ENCODE peak calls at places on chromosomes 16 and 17, in six cellular contexts. M is heart right ventricle, O is uterus, W is stomach, R is cardiac muscle cell, H is prostate gland. L is an unnamed sample. For H3K4me1, the result is how much of the 10 kb centered on the place peaks cover.

GRCh38 chr17:9199474-9200196 is 178.3 kb downstream of the NTN1 start:
- DNase-seq in R (peak), W (no peak), H (no peak), M (no peak), O (no peak), L (no peak)

GRCh38 chr16:82580293-82580900 is 46.4 kb upstream of the CDH13 start:
- DNase-seq in W (peak), M (no peak), H (peak), R (peak), O (no peak), L (no peak)

GRCh38 chr17:73284339-73284738 is 22.7 kb upstream of the CPSF4L start:
- DNase-seq in H (no peak), O (no peak), W (no peak), M (no peak), R (no peak), L (no peak)

GRCh38 chr17:66971730-66972441 is 7.4 kb downstream of the CACNG4 start:
- DNase-seq in W (no peak), R (no peak), H (no peak), O (no peak), M (no peak), L (no peak)

GRCh38 chr17:918102-918740 is 61.4 kb downstream of the NXN start:
- DNase-seq in O (no peak), H (no peak), R (no peak), W (no peak), M (no peak), L (no peak)

GRCh38 chr16:56478228-56479049 is 27.1 kb downstream of the OGFOD1 start:
- DNase-seq in M (no peak), H (no peak), W (no peak), O (no peak), R (peak), L (no peak)

GRCh38 chr16:89406277-89406888 is 84.0 kb downstream of the ANKRD11 start:
- DNase-seq in M (no peak), H (no peak), W (no peak), O (no peak), R (no peak), L (no peak)

GRCh38 chr16:75065149-75065807 is 51.3 kb downstream of the LDHD start:
- DNase-seq in H (peak), M (no peak), O (no peak), R (no peak), W (no peak), L (peak)

GRCh38 chr17:38898291-38898679 is 27.1 kb upstream of the LASP1NB start:
- DNase-seq in M (no peak), R (no peak), O (no peak), W (no peak), H (no peak), L (no peak)

GRCh38 chr16:73329363-73330306 is 281.7 kb upstream of the ZFHX3 start:
- DNase-seq in M (no peak), W (no peak), H (no peak), O (no peak), R (no peak), L (no peak)

GRCh38 chr16:55061126-55061525 is 130.5 kb downstream of the IRX5 start:
- DNase-seq in W (no peak), O (no peak), H (no peak), R (no peak), M (no peak), L (no peak)

GRCh38 chr16:71883193-71883848 is 661 bp downstream of the ZNF821 start:
- DNase-seq in M (no peak), R (peak), O (peak), W (no peak), H (peak), L (peak)

GRCh38 chr17:30332057-30332542 is 1.8 kb downstream of the TMIGD1 start:
- DNase-seq in R (peak), W (no peak), O (no peak), M (no peak), H (no peak), L (no peak)

GRCh38 chr17:44394833-44395232 is 5.4 kb upstream of the ITGA2B start:
- DNase-seq in M (no peak), H (no peak), W (no peak), R (no peak), O (no peak), L (no peak)

GRCh38 chr16:87740909-87741424 is 24.8 kb downstream of the KLHDC4 start:
- DNase-seq in M (peak), W (no peak), R (peak), H (no peak), O (no peak), L (no peak)

GRCh38 chr17:12047977-12048376 is 27.3 kb downstream of the MAP2K4 start:
- DNase-seq in M (no peak), W (no peak), H (no peak), R (peak), O (no peak), L (no peak)

GRCh38 chr17:4161179-4161559 is 18.2 kb downstream of the CYB5D2 start:
- DNase-seq in H (peak), O (no peak), M (no peak), W (peak), R (peak), L (no peak)

GRCh38 chr16:24471616-24472015 is 67.8 kb upstream of the RBBP6 start:
- DNase-seq in H (no peak), W (no peak), M (no peak), R (no peak), O (no peak), L (no peak)

GRCh38 chr17:35313875-35314409 is 59.5 kb downstream of the SLFN11 start:
- DNase-seq in O (peak), H (no peak), M (peak), R (no peak), W (no peak), L (peak)

GRCh38 chr17:65975878-65976277 is 216.1 kb downstream of the CEP112 start:
- DNase-seq in M (no peak), W (no peak), H (no peak), R (no peak), O (no peak), L (no peak)

GRCh38 chr17:37609170-37610040 is at the start of gene SYNRG:
- DNase-seq in H (peak), W (peak), M (peak), R (peak), O (peak), L (peak)

GRCh38 chr16:426115-426905 is 861 bp downstream of the RAB11FIP3 start:
- DNase-seq in O (no peak), M (peak), W (no peak), H (no peak), R (no peak), L (no peak)

GRCh38 chr16:29712770-29713169 is 33.0 kb downstream of the C16orf54 start:
- DNase-seq in W (no peak), O (no peak), R (no peak), M (no peak), H (no peak), L (no peak)

GRCh38 chr17:76783146-76783545 is 45.2 kb downstream of the MFSD11 start:
- DNase-seq in H (no peak), W (no peak), M (no peak), O (no peak), R (no peak), L (no peak)

GRCh38 chr17:2863204-2863603 is 67.0 kb downstream of the RAP1GAP2 start:
- DNase-seq in H (no peak), R (no peak), M (no peak), O (no peak), W (peak), L (no peak)

GRCh38 chr16:72367841-72368240 is 195.9 kb upstream of the PMFBP1 start:
- DNase-seq in O (no peak), H (no peak), W (no peak), M (no peak), R (no peak), L (no peak)

GRCh38 chr17:78826836-78827509 is 13.6 kb downstream of the USP36 start:
- DNase-seq in H (no peak), R (no peak), O (no peak), W (no peak), M (peak), L (peak)

GRCh38 chr16:54846761-54847160 is 83.9 kb upstream of the IRX5 start:
- DNase-seq in W (no peak), R (no peak), M (no peak), O (no peak), H (peak), L (no peak)

GRCh38 chr17:20022701-20023100 is 13.5 kb downstream of the SPECC1 start:
- DNase-seq in W (no peak), H (no peak), M (no peak), O (no peak), R (no peak), L (no peak)

GRCh38 chr17:8314797-8315739 is 5.0 kb downstream of the ARHGEF15 start:
- DNase-seq in W (peak), H (no peak), O (no peak), M (no peak), R (no peak), L (no peak)

GRCh38 chr17:9360610-9361571 is 214.7 kb downstream of the STX8 start:
- DNase-seq in H (no peak), M (no peak), R (peak), O (no peak), W (no peak), L (no peak)

GRCh38 chr16:8727084-8727590 is 52.7 kb downstream of the ABAT start:
- DNase-seq in R (no peak), O (no peak), W (no peak), H (no peak), M (no peak), L (no peak)

GRCh38 chr16:648071-648785 is 937 bp upstream of the WDR90 start:
- DNase-seq in O (no peak), W (peak), R (peak), H (peak), M (no peak), L (peak)

GRCh38 chr17:28959471-28959871 is 8.2 kb upstream of the PHF12 start:
- DNase-seq in H (no peak), O (no peak), R (no peak), M (no peak), W (no peak), L (no peak)

GRCh38 chr17:40703652-40704051 is at the start of gene KRT24:
- DNase-seq in O (no peak), M (no peak), W (no peak), R (no peak), H (no peak), L (no peak)

GRCh38 chr16:69324013-69324531 is 6.3 kb downstream of the PDF start:
- DNase-seq in H (peak), W (peak), R (no peak), M (peak), O (peak), L (peak)

GRCh38 chr17:29510953-29511352 is 55.9 kb downstream of the ABHD15 start:
- DNase-seq in M (no peak), O (no peak), R (no peak), H (no peak), W (no peak), L (no peak)

GRCh38 chr16:83882118-83882879 is 16.6 kb upstream of the MLYCD start:
- DNase-seq in M (peak), H (no peak), R (no peak), W (no peak), O (no peak), L (no peak)
- H3K4me3 ChIP-seq in M (no peak), H (no peak), R (no peak), W (no peak), O (no peak), L (no peak)

DNA sequence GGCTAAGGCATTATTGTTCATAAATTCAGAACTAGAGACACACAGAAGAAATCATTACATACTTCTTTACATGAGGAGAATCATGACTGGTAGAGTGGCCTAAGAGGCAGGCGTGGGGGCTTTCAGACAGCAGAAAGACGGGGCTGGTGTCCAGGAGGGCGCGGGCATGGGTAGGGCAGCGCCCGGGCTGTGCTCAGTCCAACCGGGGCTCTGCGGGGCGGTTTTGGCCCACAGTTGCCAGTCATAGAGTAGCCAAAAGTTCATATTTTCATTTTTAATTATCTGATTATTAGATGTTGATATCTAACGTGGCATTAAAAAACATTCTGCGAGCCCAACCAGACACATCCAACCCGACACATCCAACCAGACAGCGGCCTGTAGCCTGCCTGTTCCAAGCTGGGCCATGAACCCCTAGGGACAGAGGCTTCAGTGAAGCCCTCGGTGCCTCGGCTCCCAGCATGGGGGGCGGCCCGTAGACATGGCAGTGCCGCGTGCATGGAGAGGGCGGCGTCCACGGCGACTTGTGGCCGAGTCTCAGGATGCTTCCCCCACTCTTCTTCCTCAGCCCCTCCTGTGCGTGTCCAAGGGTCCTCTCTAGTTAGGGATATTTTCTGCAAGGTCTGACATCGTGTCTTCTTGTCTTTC is 162.4 kb upstream of the CHMP6 start:
- DNase-seq in M (no peak), O (no peak), H (no peak), R (no peak), W (no peak), L (no peak)
- H3K4me1 ChIP-seq in M (under half), O (under half), H (under half), R (under half), W (under half), L (under half)

GRCh38 chr16:17469011-17469741 is 1.6 kb downstream of the XYLT1 start:
- DNase-seq in W (no peak), H (no peak), O (no peak), R (peak), M (no peak), L (no peak)
- H3K4me3 ChIP-seq in W (peak), H (peak), O (peak), R (peak), M (no peak), L (no peak)

DNA sequence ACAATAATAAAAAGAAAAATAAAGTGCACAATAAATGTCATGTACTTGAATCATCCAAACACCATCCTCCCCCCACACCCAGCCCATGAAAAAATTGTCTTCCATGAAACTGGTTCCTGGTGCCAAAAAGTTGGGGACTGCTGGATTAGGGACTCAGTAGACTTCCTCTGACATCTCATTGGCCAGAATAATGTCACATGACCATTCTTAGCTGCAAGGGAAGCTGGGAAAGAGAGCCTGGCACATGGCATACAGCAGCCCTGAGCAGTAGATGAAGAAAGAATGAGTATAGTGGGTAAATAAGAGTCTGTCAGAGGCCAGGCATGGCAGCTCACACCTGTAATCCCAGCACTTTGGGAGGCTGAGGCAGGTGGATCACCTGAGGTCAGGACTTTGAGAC is 12.5 kb downstream of the ITPRIPL2 start:
- DNase-seq in O (no peak), H (no peak), W (no peak), M (no peak), R (no peak), L (no peak)
- H3K4me1 ChIP-seq in O (under half), H (under half), W (under half), M (under half), R (under half), L (under half)

DNA sequence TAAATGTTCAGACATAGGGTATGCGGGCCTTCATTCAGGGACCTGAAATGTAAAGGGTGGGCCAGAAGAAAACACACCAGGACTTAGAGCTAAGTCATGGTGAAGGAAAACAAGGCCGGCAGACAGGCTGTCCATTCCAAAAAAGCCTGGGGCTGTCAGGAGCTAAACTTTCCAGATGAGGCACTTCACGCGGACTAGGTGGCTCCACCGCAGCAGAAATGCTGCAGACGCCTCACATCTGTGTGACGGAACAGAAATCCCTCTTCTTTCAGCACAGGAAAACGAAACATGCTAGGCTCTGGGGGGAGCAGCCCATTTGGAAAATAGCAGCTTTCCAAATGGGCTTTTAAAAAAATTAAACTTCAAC is 88.7 kb downstream of the HS3ST3A1 start:
- DNase-seq in O (no peak), M (no peak), R (peak), W (no peak), H (no peak), L (no peak)
- H3K4me3 ChIP-seq in O (no peak), M (no peak), R (no peak), W (no peak), H (no peak), L (no peak)

DNA sequence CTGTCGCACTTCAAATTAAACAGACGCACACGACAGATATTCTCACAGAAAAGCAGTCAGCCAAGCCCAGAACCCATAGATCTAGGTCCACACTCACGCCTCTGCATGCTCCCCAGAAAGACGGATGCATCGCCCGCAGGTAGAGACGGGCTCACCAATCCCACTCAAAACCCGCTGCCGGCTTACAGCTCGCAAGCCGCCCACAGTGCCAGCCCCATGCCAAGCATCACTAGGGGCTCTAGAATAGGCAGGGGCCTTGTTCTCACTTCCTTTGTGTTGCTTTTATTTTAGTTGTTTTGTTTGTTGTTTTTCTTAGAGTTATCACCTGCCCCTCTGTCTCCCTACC is 336 bp upstream of the BMERB1 start:
- DNase-seq in M (no peak), H (no peak), R (no peak), W (no peak), O (no peak), L (no peak)
- H3K4me1 ChIP-seq in M (under half), H (under half), R (under half), W (under half), O (under half), L (under half)

DNA sequence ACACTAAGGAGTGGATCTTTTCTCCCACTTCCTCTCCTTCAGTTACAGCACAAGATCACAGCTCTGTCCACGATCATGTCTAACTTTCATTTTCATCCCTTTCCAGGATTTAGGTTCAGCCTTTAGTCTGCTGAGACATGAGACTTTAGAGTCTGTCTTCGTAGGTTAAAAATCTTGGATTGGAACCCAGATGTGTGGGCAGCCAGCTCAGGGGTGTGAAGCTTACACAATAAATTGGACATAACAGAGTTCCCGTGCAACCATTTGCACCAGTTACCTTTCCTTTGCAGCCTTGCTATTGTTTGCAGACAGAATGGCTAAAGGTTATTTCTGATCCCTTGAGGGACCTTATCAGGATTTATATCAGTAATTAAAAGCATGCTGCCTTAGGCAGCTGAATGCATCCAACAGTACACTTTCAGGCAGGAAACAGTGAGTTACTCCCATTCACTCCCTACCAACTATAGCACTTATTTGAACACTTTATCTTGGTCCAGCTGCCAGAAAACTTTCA is 87.4 kb downstream of the TMEM100 start:
- DNase-seq in M (no peak), W (no peak), O (peak), H (no peak), R (peak), L (no peak)
- H3K4me3 ChIP-seq in M (no peak), W (no peak), O (no peak), H (no peak), R (no peak), L (no peak)

DNA sequence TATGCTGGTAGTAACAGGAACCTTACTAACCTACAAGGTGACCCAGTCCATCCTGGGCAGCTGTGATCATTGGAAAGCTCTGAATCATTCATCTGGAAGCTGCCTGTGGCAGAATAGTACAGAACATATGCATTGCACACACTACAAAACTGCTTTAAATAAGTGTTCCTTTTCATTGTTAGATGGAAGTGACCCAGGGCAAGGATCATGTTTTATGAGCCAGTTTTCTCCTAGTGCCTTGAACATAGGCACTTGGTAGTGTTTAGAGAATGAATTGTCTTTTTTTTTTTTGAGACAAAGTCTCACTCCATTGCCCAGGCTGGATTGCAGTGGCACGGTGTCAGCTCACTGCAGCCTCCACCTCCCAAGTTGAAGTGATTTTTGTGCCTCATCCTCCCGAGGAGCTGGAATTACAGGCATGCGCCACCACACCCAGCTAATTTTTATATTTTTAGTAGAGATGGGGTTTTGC is 55.4 kb downstream of the TENT4B start:
- DNase-seq in H (no peak), W (no peak), M (no peak), O (no peak), R (no peak), L (no peak)
- H3K4me1 ChIP-seq in H (under half), W (under half), M (half or more), O (under half), R (half or more), L (under half)